ENCODE peak calls at places on chromosomes 2 and 18, in five cellular contexts. V is stimulated activated CD8-positive, alpha-beta memory T cell treated with anti-CD3 and anti-CD28 coated beads, Interleukin-15, amount 100 ng/mL, for 24 hours; A is CD8-positive, alpha-beta memory T cell; U is stimulated activated CD4-positive, alpha-beta T cell treated with anti-CD3 and anti-CD28 coated beads, TNF-alpha, amount 100 ng/mL, for 48 hours; K is SW480. C is an unnamed sample.

GRCh38 chr2:181005809-181006208 is 25.4 kb downstream of the UBE2E3 start:
- DNase-seq in V (no peak), A (no peak), U (no peak), K (no peak), C (no peak)

GRCh38 chr18:35050004-35050623 is 8.9 kb downstream of the MAPRE2 start:
- DNase-seq in A (no peak), U (no peak), K (no peak), V (no peak), C (no peak)

GRCh38 chr18:79486356-79487197 is 90.8 kb downstream of the NFATC1 start:
- DNase-seq in A (peak), V (no peak), K (no peak), U (no peak), C (no peak)

GRCh38 chr2:128178650-128179460 is 87.9 kb downstream of the UGGT1 start:
- DNase-seq in V (no peak), A (peak), K (peak), U (peak), C (peak)

GRCh38 chr2:97678217-97678762 is 8.8 kb downstream of the C2orf92 start:
- DNase-seq in K (no peak), V (no peak), A (no peak), U (no peak), C (no peak)

GRCh38 chr2:196987654-196988364 is 61.3 kb upstream of the PGAP1 start:
- DNase-seq in A (no peak), K (peak), V (no peak), U (peak), C (no peak)

GRCh38 chr2:111919794-111920608 is 21.6 kb downstream of the MERTK start:
- DNase-seq in K (no peak), U (no peak), A (no peak), V (no peak), C (no peak)

GRCh38 chr18:23487738-23488625 is 15.3 kb upstream of the RMC1 start:
- DNase-seq in V (no peak), U (no peak), K (no peak), A (no peak), C (no peak)

GRCh38 chr2:111617804-111618576 is 266.0 kb downstream of the ANAPC1 start:
- DNase-seq in U (no peak), V (no peak), K (peak), A (no peak), C (no peak)

C was measured in CD4-positive, alpha-beta memory T cell.